ENCODE peak calls at places on chromosomes 2 and 18, in six cellular contexts. One of them, this sample, is unnamed.

GRCh38 chr2:164671664-164672396 is 50.5 kb upstream of the GRB14 start:
- DNase-seq in mesenchymal stem cell: peak
- DNase-seq in IMR-90: no peak
- DNase-seq in neuronal stem cell: no peak
- DNase-seq in H9: no peak
- DNase-seq in H1: no peak
- DNase-seq in this sample: peak

GRCh38 chr2:12544221-12544558 is 172.5 kb upstream of the TRIB2 start:
- DNase-seq in neuronal stem cell: no peak
- DNase-seq in IMR-90: no peak
- DNase-seq in H9: no peak
- DNase-seq in mesenchymal stem cell: no peak
- DNase-seq in H1: no peak
- DNase-seq in this sample: no peak

GRCh38 chr2:85651097-85651496 is 16.9 kb downstream of the SFTPB start:
- DNase-seq in neuronal stem cell: no peak
- DNase-seq in IMR-90: no peak
- DNase-seq in H1: no peak
- DNase-seq in mesenchymal stem cell: no peak
- DNase-seq in H9: no peak
- DNase-seq in this sample: no peak

GRCh38 chr18:79947054-79947755 is 4.2 kb downstream of the SLC66A2 start:
- DNase-seq in IMR-90: peak
- DNase-seq in neuronal stem cell: no peak
- DNase-seq in H1: no peak
- DNase-seq in H9: peak
- DNase-seq in mesenchymal stem cell: no peak
- DNase-seq in this sample: peak

GRCh38 chr18:43161528-43161927 is 46.0 kb upstream of the RIT2 start:
- DNase-seq in H9: no peak
- DNase-seq in H1: no peak
- DNase-seq in neuronal stem cell: no peak
- DNase-seq in mesenchymal stem cell: peak
- DNase-seq in IMR-90: peak
- DNase-seq in this sample: no peak

GRCh38 chr2:240797914-240798313 is 22.1 kb downstream of the KIF1A start:
- DNase-seq in H1: no peak
- DNase-seq in H9: no peak
- DNase-seq in IMR-90: no peak
- DNase-seq in mesenchymal stem cell: no peak
- DNase-seq in neuronal stem cell: no peak
- DNase-seq in this sample: no peak

GRCh38 chr18:47036298-47036874 is 965 bp upstream of the ELOA2 start:
- DNase-seq in H9: no peak
- DNase-seq in mesenchymal stem cell: peak
- DNase-seq in IMR-90: peak
- DNase-seq in neuronal stem cell: no peak
- DNase-seq in H1: no peak
- DNase-seq in this sample: no peak

GRCh38 chr2:46804794-46805193 is 110.8 kb downstream of the MCFD2 start:
- DNase-seq in neuronal stem cell: no peak
- DNase-seq in H1: no peak
- DNase-seq in IMR-90: peak
- DNase-seq in H9: no peak
- DNase-seq in mesenchymal stem cell: peak
- DNase-seq in this sample: no peak

GRCh38 chr2:237693281-237694039 is 66.1 kb downstream of the LRRFIP1 start:
- DNase-seq in neuronal stem cell: no peak
- DNase-seq in mesenchymal stem cell: peak
- DNase-seq in H9: no peak
- DNase-seq in IMR-90: peak
- DNase-seq in H1: no peak
- DNase-seq in this sample: no peak

GRCh38 chr18:34085140-34085739 is 139.5 kb downstream of the NOL4 start:
- DNase-seq in neuronal stem cell: no peak
- DNase-seq in H9: no peak
- DNase-seq in H1: no peak
- DNase-seq in IMR-90: no peak
- DNase-seq in mesenchymal stem cell: no peak
- DNase-seq in this sample: no peak

GRCh38 chr18:13267517-13267916 is 49.0 kb downstream of the LDLRAD4 start:
- DNase-seq in H1: no peak
- DNase-seq in IMR-90: no peak
- DNase-seq in mesenchymal stem cell: no peak
- DNase-seq in neuronal stem cell: no peak
- DNase-seq in H9: peak
- DNase-seq in this sample: peak

GRCh38 chr2:148560501-148560900 is 84.0 kb upstream of the EPC2 start:
- DNase-seq in IMR-90: peak
- DNase-seq in H9: no peak
- DNase-seq in neuronal stem cell: no peak
- DNase-seq in H1: no peak
- DNase-seq in mesenchymal stem cell: peak
- DNase-seq in this sample: peak

GRCh38 chr2:164515030-164515429 is 106.3 kb downstream of the GRB14 start:
- DNase-seq in neuronal stem cell: no peak
- DNase-seq in H9: no peak
- DNase-seq in H1: no peak
- DNase-seq in IMR-90: no peak
- DNase-seq in mesenchymal stem cell: no peak
- DNase-seq in this sample: no peak

GRCh38 chr2:191020742-191021381 is 6.9 kb upstream of the STAT1 start:
- DNase-seq in neuronal stem cell: no peak
- DNase-seq in IMR-90: peak
- DNase-seq in H1: no peak
- DNase-seq in mesenchymal stem cell: peak
- DNase-seq in H9: no peak
- DNase-seq in this sample: peak

GRCh38 chr2:203688798-203689197 is 17.6 kb upstream of the CD28 start:
- DNase-seq in H1: no peak
- DNase-seq in mesenchymal stem cell: peak
- DNase-seq in neuronal stem cell: no peak
- DNase-seq in IMR-90: peak
- DNase-seq in H9: no peak
- DNase-seq in this sample: no peak

GRCh38 chr18:59912007-59912550 is 12.3 kb downstream of the PMAIP1 start:
- DNase-seq in mesenchymal stem cell: peak
- DNase-seq in IMR-90: no peak
- DNase-seq in neuronal stem cell: no peak
- DNase-seq in H9: no peak
- DNase-seq in H1: no peak
- DNase-seq in this sample: no peak

GRCh38 chr2:130365963-130366362 is 10.1 kb downstream of the PTPN18 start:
- DNase-seq in mesenchymal stem cell: no peak
- DNase-seq in neuronal stem cell: no peak
- DNase-seq in H9: no peak
- DNase-seq in IMR-90: no peak
- DNase-seq in H1: no peak
- DNase-seq in this sample: no peak

DNA sequence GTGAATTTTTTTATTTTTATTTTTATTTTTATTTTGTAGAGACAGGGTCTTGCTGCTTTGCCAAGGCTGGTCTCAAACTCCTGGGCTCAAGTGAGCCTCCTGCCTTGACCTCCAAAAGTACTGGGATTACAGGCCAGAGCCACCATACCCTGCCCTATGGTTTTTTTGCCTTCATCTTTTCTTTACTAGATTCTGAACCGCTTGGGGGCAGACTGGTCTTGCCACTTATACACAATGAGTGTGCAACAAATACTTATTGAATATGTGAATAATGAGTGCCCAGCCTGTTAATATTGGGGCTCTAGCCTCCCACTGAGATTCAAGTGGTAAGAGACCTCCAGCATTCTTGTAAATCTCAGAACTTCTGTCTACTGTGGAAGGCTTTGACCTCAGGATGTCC is 3.9 kb downstream of the NCK2 start:
- DNase-seq in H1: no peak
- DNase-seq in neuronal stem cell: no peak
- DNase-seq in H9: no peak
- DNase-seq in IMR-90: no peak
- DNase-seq in mesenchymal stem cell: no peak
- DNase-seq in this sample: no peak
- H4K91ac ChIP-seq in H1: no peak
- H4K91ac ChIP-seq in neuronal stem cell: no peak
- H4K91ac ChIP-seq in H9: no peak
- H4K91ac ChIP-seq in IMR-90: no peak
- H4K91ac ChIP-seq in mesenchymal stem cell: no peak
- H4K91ac ChIP-seq in this sample: no peak

GRCh38 chr2:126825306-126825705 is 73.4 kb upstream of the TEX51 start:
- DNase-seq in H1: no peak
- DNase-seq in H9: no peak
- DNase-seq in mesenchymal stem cell: no peak
- DNase-seq in neuronal stem cell: no peak
- DNase-seq in IMR-90: no peak
- DNase-seq in this sample: no peak

GRCh38 chr2:126827371-126827770 is 71.3 kb upstream of the TEX51 start:
- DNase-seq in H9: no peak
- DNase-seq in mesenchymal stem cell: no peak
- DNase-seq in neuronal stem cell: peak
- DNase-seq in IMR-90: no peak
- DNase-seq in H1: no peak
- DNase-seq in this sample: no peak

GRCh38 chr2:126828051-126828450 is 70.6 kb upstream of the TEX51 start:
- DNase-seq in H9: no peak
- DNase-seq in IMR-90: no peak
- DNase-seq in mesenchymal stem cell: no peak
- DNase-seq in neuronal stem cell: no peak
- DNase-seq in H1: no peak
- DNase-seq in this sample: no peak

GRCh38 chr2:126831234-126832005 is 67.3 kb upstream of the TEX51 start:
- DNase-seq in H9: no peak
- DNase-seq in H1: peak
- DNase-seq in neuronal stem cell: no peak
- DNase-seq in IMR-90: peak
- DNase-seq in mesenchymal stem cell: peak
- DNase-seq in this sample: no peak

GRCh38 chr2:126828471-126828870 is 70.2 kb upstream of the TEX51 start:
- DNase-seq in H9: no peak
- DNase-seq in neuronal stem cell: no peak
- DNase-seq in mesenchymal stem cell: no peak
- DNase-seq in IMR-90: no peak
- DNase-seq in H1: no peak
- DNase-seq in this sample: no peak
- H3K4ac ChIP-seq in H9: no peak
- H3K4ac ChIP-seq in neuronal stem cell: no peak
- H3K4ac ChIP-seq in mesenchymal stem cell: no peak
- H3K4ac ChIP-seq in IMR-90: no peak
- H3K4ac ChIP-seq in H1: no peak
- H3K4ac ChIP-seq in this sample: no peak

DNA sequence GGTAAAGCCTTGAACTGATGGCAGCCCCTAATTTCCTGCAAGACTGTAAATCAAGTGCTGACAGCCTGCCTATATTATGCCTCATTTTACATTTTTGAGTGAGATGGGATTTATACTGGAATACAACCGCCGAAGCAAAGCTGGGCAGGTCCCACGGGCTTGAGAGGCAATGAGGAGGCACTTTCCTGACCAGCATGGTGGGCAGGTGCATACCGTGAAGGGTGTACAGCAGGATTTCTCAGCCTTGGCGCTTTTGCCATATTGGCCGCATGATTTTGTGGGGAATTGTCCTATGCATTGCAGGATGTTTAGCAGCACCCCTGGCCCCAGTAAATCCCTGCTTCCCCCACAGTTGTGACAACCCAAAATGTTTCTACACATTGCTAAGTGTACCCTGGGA is 22.8 kb downstream of the CEP68 start:
- DNase-seq in H9: no peak
- DNase-seq in H1: no peak
- DNase-seq in IMR-90: no peak
- DNase-seq in mesenchymal stem cell: no peak
- DNase-seq in neuronal stem cell: no peak
- DNase-seq in this sample: no peak
- H4K91ac ChIP-seq in H9: no peak
- H4K91ac ChIP-seq in H1: no peak
- H4K91ac ChIP-seq in IMR-90: no peak
- H4K91ac ChIP-seq in mesenchymal stem cell: no peak
- H4K91ac ChIP-seq in neuronal stem cell: no peak
- H4K91ac ChIP-seq in this sample: no peak

DNA sequence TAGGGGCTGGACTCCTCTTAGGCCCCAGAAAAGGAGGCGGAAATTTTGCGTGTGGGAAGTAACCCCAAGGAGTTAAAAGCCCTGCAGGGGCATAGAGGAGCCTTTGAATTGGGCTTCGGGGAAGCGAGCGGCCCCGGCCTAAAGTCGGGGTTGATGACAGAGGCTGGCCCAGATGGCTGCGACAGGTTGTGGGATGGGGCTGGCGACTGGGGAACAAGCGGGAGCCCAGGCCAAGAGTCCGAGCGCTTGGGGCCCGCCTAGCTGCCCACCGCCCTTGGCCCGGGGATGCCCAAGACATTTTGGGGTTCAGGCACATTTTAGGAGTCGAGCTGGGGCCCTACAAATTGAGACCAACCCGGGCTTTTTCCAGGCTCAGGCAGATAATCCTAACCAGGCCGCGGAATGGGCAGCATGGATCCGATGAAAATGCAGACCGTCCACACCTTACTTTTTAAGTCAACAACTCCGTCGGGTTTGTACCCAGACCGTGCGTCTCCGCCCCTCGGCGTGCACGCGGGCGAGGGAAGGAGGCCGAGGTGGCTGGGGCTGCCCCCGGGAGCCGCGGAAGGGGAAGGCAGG is 537 bp downstream of the RTKN start:
- DNase-seq in mesenchymal stem cell: no peak
- DNase-seq in H1: no peak
- DNase-seq in H9: no peak
- DNase-seq in neuronal stem cell: peak
- DNase-seq in IMR-90: no peak
- DNase-seq in this sample: no peak
- H3K4ac ChIP-seq in mesenchymal stem cell: peak
- H3K4ac ChIP-seq in H1: no peak
- H3K4ac ChIP-seq in H9: no peak
- H3K4ac ChIP-seq in neuronal stem cell: no peak
- H3K4ac ChIP-seq in IMR-90: peak
- H3K4ac ChIP-seq in this sample: peak